ENCODE peak calls at places on chromosomes 2 and 18, in four cellular contexts. U is psoas muscle, D is heart left ventricle, K is sigmoid colon. X is an unnamed sample. For H3K9me3, the result is how much of the 10 kb centered on the place peaks cover.

GRCh38 chr18:5527603-5528002 is 16.2 kb downstream of the EPB41L3 start:
- DNase-seq in U (no peak), D (no peak), K (peak), X (peak)

GRCh38 chr2:30222636-30223360 is 8.5 kb upstream of the LBH start:
- DNase-seq in U (no peak), D (no peak), K (peak), X (no peak)

GRCh38 chr2:36549063-36549662 is 48.8 kb downstream of the FEZ2 start:
- DNase-seq in U (no peak), D (no peak), K (no peak), X (no peak)

GRCh38 chr2:49839818-49840217 is 685.5 kb upstream of the FSHR start:
- DNase-seq in U (no peak), D (no peak), K (no peak), X (no peak)

GRCh38 chr2:222561151-222561550 is 94.7 kb downstream of the FARSB start:
- DNase-seq in U (no peak), D (no peak), K (no peak), X (no peak)

GRCh38 chr2:216554755-216555154 is 56.1 kb downstream of the RPL37A start:
- DNase-seq in U (no peak), D (no peak), K (no peak), X (no peak)

GRCh38 chr2:33215299-33215698 is 261.1 kb upstream of the RASGRP3 start:
- DNase-seq in U (peak), D (peak), K (peak), X (no peak)

GRCh38 chr2:73292316-73292905 is 937 bp downstream of the EGR4 start:
- DNase-seq in U (no peak), D (no peak), K (no peak), X (peak)

GRCh38 chr2:239378021-239378917 is 22.6 kb downstream of the HDAC4 start:
- DNase-seq in U (peak), D (no peak), K (peak), X (peak)

GRCh38 chr2:233041722-233042323 is 9.4 kb downstream of the NEU2 start:
- DNase-seq in U (no peak), D (no peak), K (peak), X (no peak)

GRCh38 chr2:15939556-15939853 is 845 bp upstream of the MYCN start:
- DNase-seq in U (peak), D (peak), K (peak), X (peak)

DNA sequence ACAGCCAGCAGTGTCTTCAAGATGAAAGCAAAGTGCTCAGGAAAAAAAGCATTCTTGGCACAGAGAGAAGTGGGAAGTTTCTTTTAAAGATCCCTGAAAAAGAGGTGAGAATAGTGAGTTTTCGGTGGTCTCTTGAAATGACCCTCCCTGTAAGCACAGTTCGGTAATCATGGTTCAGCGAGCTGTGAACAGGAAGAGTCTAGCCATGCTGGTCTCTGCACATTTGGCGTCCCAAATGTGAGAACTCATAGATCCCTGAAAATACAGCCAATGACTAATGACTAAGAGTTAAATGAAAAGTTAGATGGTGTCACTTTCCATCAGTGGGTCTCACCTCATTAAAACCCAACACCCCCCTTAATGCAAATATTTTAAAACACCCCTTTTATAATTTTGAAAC is 3.4 kb downstream of the IL1R1 start:
- DNase-seq in U (no peak), D (no peak), K (no peak), X (no peak)
- H3K9me3 ChIP-seq in U (under half), D (under half), K (under half), X (under half)

GRCh38 chr2:187440101-187440500 is 8.0 kb downstream of the CALCRL start:
- DNase-seq in U (no peak), D (no peak), K (no peak), X (no peak)

GRCh38 chr2:187442378-187442777 is 5.7 kb downstream of the CALCRL start:
- DNase-seq in U (no peak), D (no peak), K (no peak), X (no peak)

GRCh38 chr2:187438459-187438858 is 9.6 kb downstream of the CALCRL start:
- DNase-seq in U (no peak), D (no peak), K (no peak), X (no peak)

DNA sequence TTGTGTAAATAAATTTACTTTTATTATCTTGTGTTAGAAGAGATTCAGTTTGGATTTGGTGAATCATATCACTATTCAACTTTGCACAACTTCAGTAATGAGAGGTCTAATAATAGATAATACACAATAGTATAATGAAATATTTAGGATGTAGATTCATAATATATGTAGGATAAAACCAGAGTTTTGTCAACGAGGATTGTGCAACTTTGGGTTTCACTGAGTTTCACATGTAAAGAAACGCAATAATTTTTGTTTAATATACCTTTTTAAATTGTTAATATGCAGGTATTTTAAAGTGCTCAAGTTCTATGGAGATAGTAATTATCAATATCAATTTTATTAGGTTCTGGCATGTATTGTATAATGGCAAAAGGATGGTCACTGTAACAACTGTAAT is 5.3 kb downstream of the CALCRL start:
- DNase-seq in U (no peak), D (no peak), K (no peak), X (no peak)
- H3K4me3 ChIP-seq in U (no peak), D (no peak), K (no peak), X (no peak)

GRCh38 chr2:62207480-62207879 is 11.6 kb downstream of the B3GNT2 start:
- DNase-seq in U (no peak), D (no peak), K (no peak), X (no peak)
- H3K9me3 ChIP-seq in U (under half), D (under half), K (under half), X (under half)

GRCh38 chr2:119231975-119232665 is 8.5 kb downstream of the STEAP3 start:
- DNase-seq in U (no peak), D (no peak), K (no peak), X (no peak)
- H3K4me3 ChIP-seq in U (no peak), D (no peak), K (no peak), X (no peak)

GRCh38 chr18:78125497-78125896 is 854.1 kb upstream of the SALL3 start:
- DNase-seq in U (no peak), D (no peak), K (no peak), X (no peak)

GRCh38 chr18:78123926-78124797 is 855.5 kb upstream of the SALL3 start:
- DNase-seq in U (no peak), D (no peak), K (no peak), X (no peak)

GRCh38 chr18:78127041-78127440 is 852.6 kb upstream of the SALL3 start:
- DNase-seq in U (no peak), D (no peak), K (no peak), X (no peak)

GRCh38 chr18:78128004-78128403 is 851.6 kb upstream of the SALL3 start:
- DNase-seq in U (no peak), D (no peak), K (no peak), X (no peak)

DNA sequence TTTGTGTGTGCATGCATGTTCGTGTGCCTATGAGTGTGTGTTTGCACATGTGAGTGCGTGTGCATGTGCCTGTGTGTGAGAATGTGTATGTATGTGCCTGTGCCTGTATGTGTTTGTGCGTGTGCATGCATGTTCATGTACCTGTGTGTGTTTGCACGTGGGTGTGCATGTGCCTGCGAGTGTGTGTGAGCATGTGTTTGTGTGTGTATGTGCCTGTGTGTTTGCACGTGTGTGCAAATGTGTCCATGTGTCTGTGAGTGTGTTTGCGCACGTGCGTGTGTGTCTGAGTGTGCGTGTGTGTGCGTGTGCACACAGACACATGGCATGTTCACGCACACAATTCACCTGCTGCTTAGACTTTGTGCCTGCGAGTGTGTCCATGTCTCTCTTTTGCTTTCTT is 853.5 kb upstream of the SALL3 start:
- DNase-seq in U (no peak), D (no peak), K (no peak), X (no peak)
- H3K9me3 ChIP-seq in U (under half), D (under half), K (under half), X (under half)

GRCh38 chr2:25253153-25253617 is 84.8 kb upstream of the POMC start:
- DNase-seq in U (no peak), D (no peak), K (no peak), X (no peak)
- H3K4me3 ChIP-seq in U (peak), D (no peak), K (peak), X (no peak)

GRCh38 chr2:211331736-211332135 is 775.3 kb downstream of the CPS1 start:
- DNase-seq in U (no peak), D (no peak), K (no peak), X (no peak)
- H3K9me3 ChIP-seq in U (under half), D (under half), K (under half), X (under half)

GRCh38 chr18:50092250-50092780 is 102.6 kb downstream of the MYO5B start:
- DNase-seq in U (no peak), D (no peak), K (no peak), X (no peak)
- H3K4me3 ChIP-seq in U (no peak), D (no peak), K (no peak), X (no peak)